ENCODE peak calls at places on chromosomes 1 and 21, in ten cellular contexts. A is fibroblast of villous mesenchyme; B is CD4-positive, alpha-beta memory T cell; F is effector CD4-positive, alpha-beta T cell; N is EL; D is substantia nigra; R is CD4-positive, CD25-positive, alpha-beta regulatory T cell; E is WTC11; V is IMR-90; T is mesothelial cell of epicardium. Q is an unnamed sample.

GRCh38 chr1:53134961-53135734 is 7.3 kb downstream of the SLC1A7 start:
- DNase-seq in E (no peak), B (no peak), V (peak), T (no peak), D (no peak), F (no peak), A (peak), N (no peak), R (no peak), Q (no peak)

GRCh38 chr1:185050823-185051451 is 5.6 kb downstream of the RNF2 start:
- DNase-seq in A (no peak), D (no peak), E (no peak), N (no peak), V (no peak), T (no peak), R (no peak), B (no peak), F (no peak), Q (no peak)

GRCh38 chr1:16120940-16121410 is 34.9 kb downstream of the EPHA2 start:
- DNase-seq in F (no peak), B (no peak), R (no peak), V (no peak), D (no peak), E (no peak), T (no peak), A (no peak), N (no peak), Q (no peak)

GRCh38 chr1:162185299-162185698 is 115.8 kb downstream of the NOS1AP start:
- DNase-seq in B (no peak), F (no peak), R (no peak), A (peak), D (no peak), E (no peak), V (no peak), N (no peak), T (no peak), Q (no peak)

GRCh38 chr1:248856176-248856575 is 2.7 kb downstream of the ZNF692 start:
- DNase-seq in B (no peak), R (no peak), T (no peak), D (no peak), A (no peak), F (no peak), E (no peak), V (no peak), N (no peak), Q (no peak)

GRCh38 chr1:106678661-106679060 is 377.8 kb upstream of the PRMT6 start:
- DNase-seq in B (no peak), F (no peak), T (no peak), V (no peak), R (no peak), N (peak), E (no peak), D (no peak), A (no peak), Q (no peak)

GRCh38 chr1:24364975-24365678 is 46.0 kb downstream of the GRHL3 start:
- DNase-seq in A (peak), R (no peak), T (no peak), B (no peak), E (no peak), D (no peak), F (no peak), V (peak), N (peak), Q (no peak)

GRCh38 chr21:46122241-46122671 is 24.3 kb downstream of the COL6A2 start:
- DNase-seq in R (no peak), B (no peak), T (peak), N (peak), F (no peak), D (no peak), A (peak), E (peak), V (peak), Q (peak)

GRCh38 chr1:89022167-89022959 is at the start of gene GBP3:
- DNase-seq in V (peak), A (peak), T (no peak), D (no peak), B (peak), E (no peak), N (peak), F (no peak), R (no peak), Q (peak)

GRCh38 chr1:187390157-187390556 is 561.4 kb downstream of the PLA2G4A start:
- DNase-seq in A (no peak), B (no peak), D (no peak), V (peak), T (no peak), F (no peak), N (peak), R (no peak), E (no peak), Q (no peak)

GRCh38 chr1:235307158-235308124 is 20.5 kb downstream of the ARID4B start:
- DNase-seq in V (peak), N (peak), F (no peak), A (no peak), T (no peak), D (no peak), B (no peak), R (no peak), E (no peak), Q (no peak)

Q was measured in B cell.